ENCODE peak calls at places on chromosomes 1 and 21, in five cellular contexts. U is tibial artery, Z is heart left ventricle, A is BE2C, Y is AG09309. H is an unnamed sample.

GRCh38 chr1:153919879-153920852 is 2.6 kb downstream of the GATAD2B start:
- DNase-seq in U (no peak), Z (no peak), A (no peak), Y (no peak), H (no peak)

GRCh38 chr1:156493749-156494148 is 6.8 kb downstream of the MEF2D start:
- DNase-seq in U (no peak), Z (no peak), A (no peak), Y (no peak), H (no peak)

GRCh38 chr1:201461193-201461657 is 7.8 kb downstream of the PHLDA3 start:
- DNase-seq in U (peak; percentile 87), Z (no peak), A (no peak), Y (peak; percentile 91), H (peak; percentile 97)

GRCh38 chr1:45381243-45381642 is 41.0 kb upstream of the MUTYH start:
- DNase-seq in U (no peak), Z (no peak), A (no peak), Y (no peak), H (no peak)

GRCh38 chr1:239547987-239548386 is 161.6 kb downstream of the CHRM3 start:
- DNase-seq in U (no peak), Z (no peak), A (no peak), Y (no peak), H (no peak)

GRCh38 chr1:165481820-165482532 is 37.0 kb upstream of the RXRG start:
- DNase-seq in U (no peak), Z (peak; percentile 53), A (no peak), Y (peak; percentile 69), H (peak; percentile 23)

GRCh38 chr1:108636876-108637275 is 24.0 kb downstream of the HENMT1 start:
- DNase-seq in U (no peak), Z (no peak), A (no peak), Y (no peak), H (no peak)

GRCh38 chr1:24878775-24879742 is 51.0 kb downstream of the RUNX3 start:
- DNase-seq in U (peak; percentile 25), Z (no peak), A (no peak), Y (peak; percentile 20), H (no peak)

GRCh38 chr1:46437723-46438122 is 43.6 kb downstream of the FAAH start:
- DNase-seq in U (no peak), Z (no peak), A (no peak), Y (no peak), H (no peak)

GRCh38 chr1:169941982-169942830 is 48.5 kb upstream of the SCYL3 start:
- DNase-seq in U (no peak), Z (no peak), A (no peak), Y (peak; percentile 65), H (no peak)

GRCh38 chr1:174689524-174689923 is 241.8 kb downstream of the GPR52 start:
- DNase-seq in U (no peak), Z (no peak), A (no peak), Y (no peak), H (no peak)

GRCh38 chr1:37255111-37255795 is 219.1 kb upstream of the ZC3H12A start:
- DNase-seq in U (no peak), Z (no peak), A (peak; percentile 79), Y (no peak), H (no peak)

GRCh38 chr1:243963566-243963965 is 87.5 kb upstream of the ZBTB18 start:
- DNase-seq in U (no peak), Z (no peak), A (no peak), Y (no peak), H (no peak)

GRCh38 chr1:166947398-166948043 is 27.8 kb downstream of the ILDR2 start:
- DNase-seq in U (peak; percentile 64), Z (peak; percentile 52), A (peak; percentile 35), Y (no peak), H (no peak)

GRCh38 chr1:182235952-182236650 is 155.5 kb downstream of the GLUL start:
- DNase-seq in U (no peak), Z (peak; percentile 78), A (no peak), Y (no peak), H (no peak)

GRCh38 chr1:40792036-40792435 is 8.4 kb downstream of the KCNQ4 start:
- DNase-seq in U (no peak), Z (no peak), A (no peak), Y (no peak), H (no peak)

GRCh38 chr1:46181343-46182260 is 5.3 kb upstream of the P3R3URF start:
- DNase-seq in U (no peak), Z (no peak), A (no peak), Y (peak; percentile 33), H (no peak)

GRCh38 chr1:197924516-197925123 is 7.4 kb downstream of the LHX9 start:
- DNase-seq in U (no peak), Z (no peak), A (peak; percentile 53), Y (peak; percentile 21), H (no peak)

GRCh38 chr1:208203127-208203847 is 40.9 kb downstream of the PLXNA2 start:
- DNase-seq in U (no peak), Z (peak; percentile 61), A (no peak), Y (no peak), H (no peak)

GRCh38 chr21:34830386-34831140 is 161.8 kb downstream of the CLIC6 start:
- DNase-seq in U (no peak), Z (no peak), A (no peak), Y (no peak), H (no peak)

GRCh38 chr1:235683653-235684052 is 34.1 kb upstream of the GNG4 start:
- DNase-seq in U (no peak), Z (no peak), A (no peak), Y (no peak), H (no peak)

GRCh38 chr1:91683598-91683951 is 182.9 kb downstream of the CDC7 start:
- DNase-seq in U (no peak), Z (peak; percentile 59), A (no peak), Y (no peak), H (no peak)

GRCh38 chr1:242139986-242140385 is 141.1 kb upstream of the MAP1LC3C start:
- DNase-seq in U (no peak), Z (no peak), A (no peak), Y (no peak), H (no peak)

GRCh38 chr1:242140871-242141270 is 142.0 kb upstream of the MAP1LC3C start:
- DNase-seq in U (no peak), Z (no peak), A (no peak), Y (no peak), H (no peak)

GRCh38 chr1:242139437-242139836 is 140.5 kb upstream of the MAP1LC3C start:
- DNase-seq in U (no peak), Z (no peak), A (no peak), Y (no peak), H (no peak)
- TF ChIP-seq CTCF in U (no peak), Z (no peak), A (no peak), Y (no peak), H (no peak)

DNA sequence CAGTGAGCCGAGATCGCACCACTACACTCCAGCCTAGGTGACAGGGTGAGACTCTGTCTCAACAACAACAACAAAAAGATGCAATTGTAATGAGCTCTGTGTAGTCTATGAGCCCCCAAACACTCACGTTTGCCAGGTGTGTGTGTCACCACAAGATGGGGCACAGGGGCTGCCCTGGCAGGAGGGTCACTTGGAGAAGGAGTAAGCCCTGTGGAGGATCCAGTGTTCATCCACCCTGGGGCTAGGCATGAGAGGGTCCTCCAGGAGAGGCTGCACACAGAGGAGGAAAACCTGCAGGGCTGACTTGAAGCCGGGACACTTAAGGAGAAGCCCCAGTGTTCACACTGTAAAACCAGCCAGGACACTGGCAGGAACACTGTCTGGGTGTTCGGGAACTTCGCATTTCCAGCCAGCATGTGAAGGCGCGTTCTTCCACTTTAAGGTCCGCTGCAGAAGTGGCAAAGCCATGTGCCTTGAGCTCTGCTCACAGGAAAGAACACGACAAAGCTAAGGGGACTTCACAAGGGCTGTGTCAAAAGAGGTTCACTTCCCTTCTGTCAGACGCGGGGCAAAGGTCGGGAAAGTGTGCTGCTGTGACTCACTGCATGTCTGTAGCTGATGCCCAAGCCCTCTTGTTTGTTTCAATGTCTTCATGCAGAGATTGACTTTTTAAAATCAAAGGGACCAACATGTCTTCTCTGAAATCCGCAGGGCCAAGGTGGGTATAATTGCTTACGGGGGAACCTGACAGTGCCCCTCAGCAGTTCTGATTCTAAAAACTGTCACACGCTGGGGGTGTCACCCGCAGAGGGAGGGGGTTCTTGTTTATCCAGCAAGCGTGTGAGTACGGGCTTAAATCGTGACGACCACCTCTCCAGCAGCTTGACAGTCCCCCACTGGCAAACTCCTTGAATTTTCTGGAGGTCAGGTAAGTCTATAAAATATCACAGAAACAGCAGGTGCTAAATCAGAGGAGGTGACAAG is 102.8 kb downstream of the RIPK4 start:
- DNase-seq in U (peak; percentile 66), Z (no peak), A (no peak), Y (no peak), H (no peak)
- H3K4me3 ChIP-seq in U (no peak overlapping the region), Z (no peak overlapping the region), A (no peak overlapping the region), Y (no peak overlapping the region), H (no peak overlapping the region)

GRCh38 chr1:32619701-32620485 is 30.5 kb downstream of the ZBTB8OS start:
- DNase-seq in U (no peak), Z (no peak), A (no peak), Y (no peak), H (no peak)
- TF ChIP-seq CTCF in U (no peak), Z (peak; percentile 28), A (no peak), Y (peak; percentile 23), H (peak; percentile 30)

DNA sequence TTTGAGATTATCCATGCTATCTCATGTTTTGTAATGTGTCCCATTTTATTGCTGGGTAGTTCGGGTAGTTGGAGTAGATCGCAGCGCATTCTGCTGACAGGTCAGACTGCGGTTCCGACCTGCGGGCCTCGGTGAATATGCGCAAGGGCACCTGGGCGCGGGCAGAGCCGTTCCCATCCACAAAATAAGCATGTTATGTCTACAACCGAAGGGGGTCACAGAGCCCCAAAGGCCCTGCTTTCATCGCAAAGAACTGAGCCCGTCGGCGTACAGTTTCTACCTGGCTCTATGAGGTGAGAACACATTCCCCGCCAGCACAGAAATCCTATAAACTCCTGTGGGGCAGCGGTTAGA is 88.4 kb downstream of the PRKAB2 start:
- DNase-seq in U (no peak), Z (no peak), A (no peak), Y (no peak), H (no peak)
- H3K4me3 ChIP-seq in U (peak overlapping the region; percentile 52), Z (peak overlapping the region; percentile 49), A (peak overlapping the region; percentile 87), Y (peak overlapping the region; percentile 59), H (peak overlapping the region; percentile 70)

GRCh38 chr1:145885738-145886287 is at the start of gene ANKRD35:
- DNase-seq in U (peak; percentile 93), Z (peak; percentile 93), A (peak; percentile 90), Y (no peak), H (no peak)
- TF ChIP-seq CTCF in U (no peak), Z (no peak), A (no peak), Y (no peak), H (no peak)

GRCh38 chr1:60436148-60436547 is 362.6 kb upstream of the C1orf87 start:
- DNase-seq in U (no peak), Z (no peak), A (no peak), Y (no peak), H (no peak)
- H3K4me3 ChIP-seq in U (no peak overlapping the region), Z (no peak overlapping the region), A (no peak overlapping the region), Y (no peak overlapping the region), H (no peak overlapping the region)

DNA sequence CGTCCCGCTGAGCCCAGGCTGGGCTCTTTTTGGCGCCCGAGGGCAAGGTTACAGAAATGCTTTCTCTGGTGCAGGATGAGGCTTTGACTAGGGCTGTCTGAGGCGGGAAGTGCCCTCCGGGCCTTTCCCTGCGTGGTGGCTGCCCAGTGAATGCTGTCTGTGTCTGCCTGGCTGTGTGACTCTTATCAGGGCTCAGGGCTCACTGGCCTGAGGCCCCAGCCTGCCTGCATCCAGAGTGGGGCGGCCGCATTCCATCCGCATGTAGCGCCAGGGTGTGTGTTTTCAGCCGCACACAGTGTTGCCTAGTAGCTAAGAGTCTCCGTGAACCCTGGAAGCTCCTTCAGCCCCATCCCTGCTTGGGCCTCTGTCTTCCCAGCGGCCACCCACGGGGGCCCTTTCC is 59.1 kb downstream of the FAAP20 start:
- DNase-seq in U (peak; percentile 78), Z (peak; percentile 89), A (peak; percentile 77), Y (no peak), H (no peak)
- TF ChIP-seq CTCF in U (no peak), Z (no peak), A (no peak), Y (peak; percentile 11), H (no peak)

GRCh38 chr1:10789392-10790154 is 6.9 kb downstream of the CASZ1 start:
- DNase-seq in U (no peak), Z (no peak), A (peak; percentile 27), Y (no peak), H (no peak)
- H3K4me3 ChIP-seq in U (no peak overlapping the region), Z (no peak overlapping the region), A (peak overlapping the region; percentile 37), Y (no peak overlapping the region), H (no peak overlapping the region)

H was measured in epithelial cell of proximal tubule.